ENCODE peak calls at places on chromosome 4, in seven cellular contexts. I is IMR-90, O is mesenchymal stem cell, H is H9, M is mesendoderm, A is trophoblast cell, L is H1. B is an unnamed sample.

GRCh38 chr4:186644737-186645261 is 78.9 kb downstream of the FAT1 start:
- DNase-seq in A (no peak), L (no peak), H (no peak), O (peak; percentile 51), I (peak; percentile 40), M (no peak), B (no peak)

GRCh38 chr4:84159767-84160166 is 339.3 kb downstream of the NKX6-1 start:
- DNase-seq in I (no peak), A (no peak), L (peak; percentile 33), M (peak; percentile 74), H (peak; percentile 64), O (no peak), B (peak; percentile 42)

GRCh38 chr4:101279377-101279871 is 67.9 kb downstream of the PPP3CA start:
- DNase-seq in H (no peak), A (no peak), I (peak; percentile 97), M (peak; percentile 69), O (peak; percentile 95), L (no peak), B (no peak)

GRCh38 chr4:7766661-7767345 is 172.9 kb downstream of the AFAP1 start:
- DNase-seq in A (no peak), O (no peak), L (no peak), I (no peak), H (no peak), M (no peak), B (no peak)

GRCh38 chr4:74006009-74006476 is 7.6 kb upstream of the CXCL5 start:
- DNase-seq in O (peak; percentile 18), H (no peak), A (no peak), M (no peak), I (peak; percentile 38), L (no peak), B (no peak)

GRCh38 chr4:122842984-122843531 is 16.4 kb downstream of the FGF2 start:
- DNase-seq in M (no peak), H (no peak), O (peak; percentile 57), A (no peak), I (no peak), L (no peak), B (no peak)

GRCh38 chr4:38078590-38079381 is 118.6 kb downstream of the PTTG2 start:
- DNase-seq in H (no peak), M (no peak), I (peak; percentile 94), O (peak; percentile 94), A (no peak), L (no peak), B (no peak)

GRCh38 chr4:48698029-48698901 is 81.8 kb downstream of the FRYL start:
- DNase-seq in L (no peak), H (no peak), A (peak; percentile 82), M (peak; percentile 72), I (peak; percentile 85), O (peak; percentile 89), B (peak; percentile 30)

GRCh38 chr4:88779431-88779830 is 81.8 kb upstream of the NAP1L5 start:
- DNase-seq in H (no peak), M (no peak), A (no peak), L (no peak), I (peak; percentile 23), O (no peak), B (no peak)

GRCh38 chr4:155383541-155383940 is 6.8 kb upstream of the MAP9 start:
- DNase-seq in I (no peak), A (no peak), H (no peak), L (no peak), M (no peak), O (no peak), B (no peak)

GRCh38 chr4:40256329-40256728 is 59.5 kb downstream of the RHOH start:
- DNase-seq in H (no peak), O (no peak), L (no peak), M (no peak), A (no peak), I (no peak), B (no peak)
- H3K18ac ChIP-seq in H (peak overlapping the region; percentile 64), O (peak overlapping the region; percentile 40), L (no peak overlapping the region), M (no peak overlapping the region), A (no peak overlapping the region), I (peak overlapping the region; percentile 68), B (peak overlapping the region; percentile 56)

GRCh38 chr4:141480950-141481349 is 155.4 kb upstream of the IL15 start:
- DNase-seq in I (no peak), A (no peak), O (no peak), L (no peak), H (no peak), M (no peak), B (no peak)
- H3K4me2 ChIP-seq in I (no peak overlapping the region), A (no peak overlapping the region), O (no peak overlapping the region), L (no peak overlapping the region), H (no peak overlapping the region), M (no peak overlapping the region), B (no peak overlapping the region)

GRCh38 chr4:19239565-19239964 is 1012.1 kb upstream of the SLIT2 start:
- DNase-seq in H (no peak), M (no peak), L (no peak), A (peak; percentile 10), O (peak; percentile 55), I (peak; percentile 66), B (no peak)

GRCh38 chr4:19236473-19236872 is 1015.2 kb upstream of the SLIT2 start:
- DNase-seq in H (no peak), A (no peak), L (no peak), M (no peak), I (no peak), O (no peak), B (no peak)

GRCh38 chr4:19241845-19242244 is 1009.9 kb upstream of the SLIT2 start:
- DNase-seq in H (no peak), A (peak; percentile 7), L (no peak), O (peak; percentile 68), I (no peak), M (peak; percentile 22), B (no peak)
- H3K18ac ChIP-seq in H (no peak overlapping the region), A (no peak overlapping the region), L (no peak overlapping the region), O (no peak overlapping the region), I (no peak overlapping the region), M (no peak overlapping the region), B (no peak overlapping the region)

DNA sequence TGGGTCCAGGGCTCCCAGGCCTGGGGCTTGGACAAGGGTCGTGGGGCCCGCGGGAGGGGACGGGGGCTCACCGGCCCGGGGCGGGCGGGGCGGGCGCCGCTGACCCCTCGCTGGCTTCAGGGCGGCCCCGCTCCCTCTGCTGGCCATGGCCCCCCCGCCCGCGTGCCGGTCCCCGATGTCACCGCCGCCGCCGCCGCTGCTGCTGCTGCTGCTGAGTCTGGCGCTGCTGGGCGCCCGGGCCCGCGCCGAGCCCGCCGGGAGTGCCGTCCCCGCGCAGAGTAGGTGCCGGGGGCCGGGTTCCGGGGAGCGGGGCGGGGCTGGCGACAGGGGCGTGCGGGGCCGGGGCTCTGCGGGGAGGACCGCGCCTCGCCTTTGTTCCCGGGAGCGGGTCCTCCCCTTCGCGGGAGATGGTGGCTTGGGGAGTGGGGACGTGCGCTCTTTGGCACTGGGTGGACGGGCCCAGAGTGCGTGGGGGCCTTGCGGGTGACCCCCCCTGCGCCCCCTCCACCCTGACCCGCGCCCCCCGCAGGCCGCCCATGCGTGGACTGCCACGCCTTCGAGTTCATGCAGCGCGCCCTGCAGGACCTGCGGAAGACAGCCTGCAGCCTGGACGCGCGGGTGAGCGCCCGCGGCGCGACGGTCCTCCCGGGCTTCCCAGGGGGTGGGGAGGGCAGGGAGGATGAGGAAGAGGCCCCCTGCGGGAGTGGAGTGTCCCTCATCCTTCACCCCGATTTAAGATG is 16.8 kb upstream of the NAT8L start:
- DNase-seq in L (no peak), O (peak; percentile 29), I (no peak), H (peak; percentile 39), A (no peak), M (no peak), B (no peak)
- H3K4me2 ChIP-seq in L (peak overlapping the region; percentile 73), O (peak overlapping the region; percentile 92), I (peak overlapping the region; percentile 56), H (peak overlapping the region; percentile 24), A (peak overlapping the region; percentile 86), M (no peak overlapping the region), B (peak overlapping the region; percentile 89)

GRCh38 chr4:24105183-24106039 is 215.6 kb upstream of the PPARGC1A start:
- DNase-seq in A (peak; percentile 32), I (peak; percentile 99), O (peak; percentile 91), L (no peak), H (no peak), M (peak; percentile 13), B (no peak)
- H3K18ac ChIP-seq in A (no peak overlapping the region), I (peak overlapping the region; percentile 99), O (peak overlapping the region; percentile 92), L (no peak overlapping the region), H (no peak overlapping the region), M (no peak overlapping the region), B (no peak overlapping the region)

GRCh38 chr4:103994059-103994458 is 274.3 kb upstream of the TACR3 start:
- DNase-seq in A (no peak), I (no peak), M (peak; percentile 77), O (peak; percentile 24), H (no peak), L (no peak), B (no peak)

GRCh38 chr4:103996637-103997036 is 276.9 kb upstream of the TACR3 start:
- DNase-seq in H (peak; percentile 82), I (no peak), O (peak; percentile 91), L (peak; percentile 29), A (peak; percentile 49), M (peak; percentile 98), B (peak; percentile 51)

GRCh38 chr4:103996059-103996458 is 276.3 kb upstream of the TACR3 start:
- DNase-seq in H (no peak), A (no peak), O (peak; percentile 66), M (peak; percentile 77), L (no peak), I (no peak), B (peak; percentile 56)

DNA sequence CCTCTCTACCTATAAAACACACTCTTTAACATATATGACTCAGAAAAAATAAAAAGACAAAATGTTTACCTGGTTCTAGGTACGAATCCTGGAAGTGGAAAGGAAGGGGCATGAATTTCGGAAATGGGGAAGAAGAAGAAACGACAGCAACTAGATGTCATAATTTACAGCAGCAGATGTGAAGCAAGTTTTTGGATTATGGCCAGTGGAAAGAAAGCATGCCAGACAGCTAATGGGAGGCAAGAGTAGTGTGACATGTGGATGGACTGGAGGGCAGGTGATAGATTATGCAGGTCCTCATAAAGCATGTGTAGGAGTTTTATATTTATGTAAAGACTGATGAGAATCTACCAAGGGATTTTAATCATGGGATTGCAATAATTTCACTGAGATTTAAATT is 279.0 kb upstream of the TACR3 start:
- DNase-seq in O (no peak), A (no peak), M (no peak), L (no peak), I (no peak), H (no peak), B (no peak)
- H3K4me2 ChIP-seq in O (no peak overlapping the region), A (no peak overlapping the region), M (no peak overlapping the region), L (no peak overlapping the region), I (no peak overlapping the region), H (no peak overlapping the region), B (no peak overlapping the region)

DNA sequence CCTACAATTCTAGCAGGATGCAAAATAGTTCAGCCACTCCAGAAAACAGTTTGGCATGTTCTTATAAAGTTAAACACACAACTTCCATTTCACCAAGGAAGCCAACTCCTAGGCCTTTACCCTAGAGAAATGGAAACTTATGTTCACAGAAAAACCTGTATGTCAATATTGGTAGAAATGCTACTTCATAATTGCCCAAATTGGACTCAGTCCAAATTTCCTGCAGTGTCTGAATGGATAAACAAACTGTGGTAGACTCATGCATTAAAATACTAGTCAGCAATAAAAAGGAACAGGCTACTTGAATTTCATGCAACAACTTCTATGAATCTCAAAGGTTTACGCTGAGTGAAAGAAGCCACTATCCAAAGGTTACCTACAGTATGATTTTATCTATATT is 1738.8 kb upstream of the IGFBP7 start:
- DNase-seq in L (no peak), O (no peak), H (no peak), A (no peak), I (no peak), M (no peak), B (no peak)
- H3K18ac ChIP-seq in L (no peak overlapping the region), O (no peak overlapping the region), H (no peak overlapping the region), A (no peak overlapping the region), I (no peak overlapping the region), M (no peak overlapping the region), B (no peak overlapping the region)